ENCODE peak calls at places on chromosomes 1 and 21, in five cellular contexts. A, V, Z, F and K are unnamed samples.

GRCh38 chr1:219132939-219133338 is 40.7 kb upstream of the LYPLAL1 start:
- DNase-seq in V (no peak), A (no peak), F (no peak), Z (no peak), K (no peak)

GRCh38 chr1:27292111-27292510 is 29.9 kb upstream of the TMEM222 start:
- DNase-seq in A (no peak), Z (no peak), F (peak), V (peak), K (no peak)

GRCh38 chr1:54396280-54396903 is 9.8 kb downstream of the SSBP3 start:
- DNase-seq in Z (no peak), A (no peak), V (no peak), F (no peak), K (no peak)

GRCh38 chr1:25220666-25221065 is 11.6 kb downstream of the SYF2 start:
- DNase-seq in Z (no peak), F (no peak), A (no peak), V (no peak), K (no peak)

GRCh38 chr1:145871994-145872411 is 13.1 kb upstream of the PIAS3 start:
- DNase-seq in F (no peak), Z (no peak), V (peak), A (no peak), K (no peak)

GRCh38 chr1:109786531-109787021 is 22.9 kb upstream of the EPS8L3 start:
- DNase-seq in V (peak), Z (no peak), F (no peak), A (no peak), K (no peak)

GRCh38 chr1:5742032-5742431 is 250.2 kb downstream of the NPHP4 start:
- DNase-seq in A (no peak), V (no peak), F (no peak), Z (no peak), K (no peak)

GRCh38 chr1:108816049-108816882 is 40.6 kb downstream of the AKNAD1 start:
- DNase-seq in F (peak), Z (no peak), A (peak), V (peak), K (peak)

GRCh38 chr1:235979716-235980338 is 85.1 kb downstream of the NID1 start:
- DNase-seq in Z (no peak), F (no peak), V (no peak), A (no peak), K (peak)

GRCh38 chr1:109959974-109960744 is 24.4 kb upstream of the AHCYL1 start:
- DNase-seq in Z (peak), F (peak), A (peak), V (peak), K (peak)

GRCh38 chr1:183198463-183198862 is 12.4 kb downstream of the LAMC2 start:
- DNase-seq in F (no peak), A (no peak), Z (no peak), V (peak), K (no peak)

GRCh38 chr1:201181726-201182125 is 8.9 kb upstream of the IGFN1 start:
- DNase-seq in V (no peak), A (no peak), Z (no peak), F (no peak), K (no peak)

GRCh38 chr1:8395433-8395866 is 77.5 kb downstream of the SLC45A1 start:
- DNase-seq in A (no peak), V (no peak), Z (no peak), F (no peak), K (no peak)

GRCh38 chr21:38645282-38645681 is 147.0 kb upstream of the ERG start:
- DNase-seq in Z (no peak), A (no peak), V (peak), F (peak), K (peak)

GRCh38 chr1:209485167-209485566 is 98.3 kb upstream of the CAMK1G start:
- DNase-seq in V (peak), Z (peak), F (peak), A (no peak), K (peak)

GRCh38 chr1:11799099-11799498 is 6.7 kb downstream of the MTHFR start:
- DNase-seq in F (no peak), Z (no peak), V (no peak), A (no peak), K (no peak)

GRCh38 chr1:89629146-89629545 is 3.8 kb upstream of the LRRC8C start:
- DNase-seq in F (no peak), A (no peak), V (no peak), Z (no peak), K (no peak)

GRCh38 chr1:158933621-158934020 is 2.3 kb downstream of the PYHIN1 start:
- DNase-seq in A (no peak), F (no peak), V (no peak), Z (no peak), K (no peak)

GRCh38 chr1:225418059-225418458 is 9.8 kb downstream of the LBR start:
- DNase-seq in Z (no peak), A (no peak), F (no peak), V (no peak), K (no peak)

GRCh38 chr1:85449356-85449755 is 15.6 kb downstream of the DDAH1 start:
- DNase-seq in V (no peak), F (no peak), A (no peak), Z (no peak), K (peak)

GRCh38 chr1:117232551-117232950 is 21.8 kb upstream of the VTCN1 start:
- DNase-seq in A (no peak), F (no peak), Z (peak), V (no peak), K (peak)

GRCh38 chr21:31220567-31220966 is 123.5 kb downstream of the TIAM1 start:
- DNase-seq in Z (no peak), V (peak), A (peak), F (no peak), K (peak)

GRCh38 chr1:55402676-55403464 is 187.7 kb upstream of the USP24 start:
- DNase-seq in V (peak), Z (no peak), A (no peak), F (no peak), K (no peak)

GRCh38 chr1:53643061-53643880 is 95.7 kb downstream of the GLIS1 start:
- DNase-seq in F (no peak), A (no peak), V (no peak), Z (no peak), K (no peak)

GRCh38 chr1:234875953-234876814 is 252.5 kb downstream of the TOMM20 start:
- DNase-seq in V (peak), A (no peak), Z (no peak), F (no peak), K (no peak)

GRCh38 chr21:31370281-31370892 is 26.3 kb upstream of the TIAM1 start:
- DNase-seq in Z (no peak), F (no peak), V (no peak), A (no peak), K (no peak)

GRCh38 chr1:206923961-206924548 is 2.3 kb upstream of the FCMR start:
- DNase-seq in F (no peak), A (no peak), V (no peak), Z (no peak), K (no peak)

GRCh38 chr21:35026617-35027557 is 22.2 kb downstream of the RUNX1 start:
- DNase-seq in V (peak), A (no peak), F (peak), Z (no peak), K (no peak)

GRCh38 chr1:236753554-236753953 is 41.5 kb upstream of the MTR start:
- DNase-seq in Z (peak), F (no peak), V (peak), A (no peak), K (peak)

GRCh38 chr1:94014087-94014486 is 104.9 kb upstream of the GCLM start:
- DNase-seq in Z (no peak), V (no peak), F (no peak), A (no peak), K (no peak)

GRCh38 chr1:160474392-160475242 is 48.4 kb downstream of the SLAMF6 start:
- DNase-seq in F (no peak), Z (no peak), V (no peak), A (no peak), K (no peak)

GRCh38 chr1:32180186-32181060 is 948 bp downstream of the TXLNA start:
- DNase-seq in F (peak), A (no peak), V (peak), Z (peak), K (no peak)

GRCh38 chr1:3347257-3348020 is 107.0 kb upstream of the ARHGEF16 start:
- DNase-seq in A (no peak), Z (no peak), V (no peak), F (no peak), K (no peak)

GRCh38 chr1:79792212-79792575 is 785.7 kb upstream of the ADGRL4 start:
- DNase-seq in F (no peak), V (peak), Z (no peak), A (no peak), K (no peak)

GRCh38 chr1:153260980-153261792 is 1.7 kb downstream of the LORICRIN start:
- DNase-seq in V (no peak), Z (peak), A (no peak), F (no peak), K (no peak)

GRCh38 chr1:155012760-155013602 is 10.4 kb downstream of the ZBTB7B start:
- DNase-seq in V (no peak), Z (no peak), F (no peak), A (no peak), K (no peak)

GRCh38 chr1:103109291-103109920 is 1.1 kb upstream of the COL11A1 start:
- DNase-seq in F (no peak), Z (no peak), V (no peak), A (no peak), K (no peak)

GRCh38 chr1:67213164-67213563 is 46.9 kb downstream of the IL23R start:
- DNase-seq in Z (no peak), A (no peak), F (no peak), V (peak), K (peak)